ENCODE peak calls at places on chromosome 14, in four cellular contexts. One of them, this sample, is unnamed.

GRCh38 chr14:38108681-38109080 is 99.0 kb upstream of the SSTR1 start:
- DNase-seq in HepG2: no peak
- DNase-seq in HCT116: no peak
- DNase-seq in K562: no peak
- DNase-seq in this sample: no peak

GRCh38 chr14:52730708-52731111 is 744 bp downstream of the STYX start:
- DNase-seq in HepG2: no peak
- DNase-seq in HCT116: no peak
- DNase-seq in K562: no peak
- DNase-seq in this sample: no peak

GRCh38 chr14:70282666-70283065 is 76.8 kb downstream of the COX16 start:
- DNase-seq in HepG2: no peak
- DNase-seq in HCT116: no peak
- DNase-seq in K562: no peak
- DNase-seq in this sample: no peak

GRCh38 chr14:90405755-90406154 is 8.9 kb downstream of the CALM1 start:
- DNase-seq in HepG2: no peak
- DNase-seq in HCT116: no peak
- DNase-seq in K562: no peak
- DNase-seq in this sample: no peak

GRCh38 chr14:74905595-74906142 is 17.4 kb downstream of the RPS6KL1 start:
- DNase-seq in HepG2: peak
- DNase-seq in HCT116: peak
- DNase-seq in K562: peak
- DNase-seq in this sample: no peak

GRCh38 chr14:24310666-24311604 is at the start of gene LTB4R:
- DNase-seq in HepG2: no peak
- DNase-seq in HCT116: no peak
- DNase-seq in K562: no peak
- DNase-seq in this sample: no peak

GRCh38 chr14:55107766-55108554 is 21.1 kb upstream of the LGALS3 start:
- DNase-seq in HepG2: peak
- DNase-seq in HCT116: peak
- DNase-seq in K562: peak
- DNase-seq in this sample: no peak

GRCh38 chr14:91207008-91207407 is 37.5 kb downstream of the GPR68 start:
- DNase-seq in HepG2: no peak
- DNase-seq in HCT116: no peak
- DNase-seq in K562: no peak
- DNase-seq in this sample: no peak

GRCh38 chr14:102778616-102779351 is 1.5 kb downstream of the TRAF3 start:
- DNase-seq in HepG2: no peak
- DNase-seq in HCT116: no peak
- DNase-seq in K562: no peak
- DNase-seq in this sample: no peak

GRCh38 chr14:103630364-103631108 is 1.5 kb downstream of the KLC1 start:
- DNase-seq in HepG2: no peak
- DNase-seq in HCT116: no peak
- DNase-seq in K562: no peak
- DNase-seq in this sample: no peak

DNA sequence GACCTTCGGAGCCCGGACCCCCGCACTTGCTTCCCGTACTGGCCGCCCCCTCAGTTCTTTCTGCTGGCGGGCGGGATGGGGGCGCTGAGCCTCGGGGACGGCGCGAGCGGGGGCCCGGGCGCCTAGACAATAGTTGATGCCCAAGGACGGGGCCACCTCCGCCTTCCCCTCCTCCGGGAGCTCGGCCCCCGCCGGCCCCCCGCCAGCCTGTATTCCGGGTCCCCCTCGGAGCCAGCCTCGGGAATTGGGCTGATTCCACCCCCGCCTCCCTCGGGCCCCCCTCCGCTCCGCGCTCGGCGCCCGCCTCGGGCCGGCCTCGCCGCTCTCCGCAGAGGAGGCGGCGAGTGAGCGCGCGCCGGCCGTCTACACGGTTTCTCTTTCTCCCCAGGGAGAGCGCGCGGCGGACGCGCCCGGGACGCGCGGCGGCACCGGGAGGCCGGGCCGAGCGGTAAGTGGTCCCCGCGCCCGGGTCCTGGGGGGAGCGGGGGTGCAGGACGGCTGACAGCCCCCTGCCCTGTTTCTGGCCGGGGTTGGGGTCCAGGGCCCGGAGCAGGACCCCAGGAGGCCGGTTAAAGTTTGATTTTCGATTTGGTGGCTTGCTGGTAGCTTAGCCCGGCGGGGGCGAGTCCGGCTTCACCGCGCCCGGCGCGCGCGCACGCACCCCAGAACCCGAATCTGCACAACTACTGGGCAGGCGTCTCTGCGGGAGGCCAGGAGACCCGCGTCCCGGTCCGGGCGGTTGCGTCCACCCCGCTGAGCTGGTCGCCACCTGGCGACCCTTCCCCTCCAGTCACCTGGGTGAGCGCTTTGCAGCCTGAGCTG is 413.7 kb downstream of the PCNX1 start:
- DNase-seq in HepG2: no peak
- DNase-seq in HCT116: no peak
- DNase-seq in K562: peak
- DNase-seq in this sample: no peak
- TF ChIP-seq CTCF in HepG2: peak
- TF ChIP-seq CTCF in HCT116: no peak
- TF ChIP-seq CTCF in K562: no peak
- TF ChIP-seq CTCF in this sample: no peak

GRCh38 chr14:92513204-92513965 is at the start of gene RIN3:
- DNase-seq in HepG2: peak
- DNase-seq in HCT116: no peak
- DNase-seq in K562: no peak
- DNase-seq in this sample: no peak
- TF ChIP-seq POLR2AphosphoS5 in HepG2: peak
- TF ChIP-seq POLR2AphosphoS5 in HCT116: peak
- TF ChIP-seq POLR2AphosphoS5 in K562: no peak
- TF ChIP-seq POLR2AphosphoS5 in this sample: no peak

DNA sequence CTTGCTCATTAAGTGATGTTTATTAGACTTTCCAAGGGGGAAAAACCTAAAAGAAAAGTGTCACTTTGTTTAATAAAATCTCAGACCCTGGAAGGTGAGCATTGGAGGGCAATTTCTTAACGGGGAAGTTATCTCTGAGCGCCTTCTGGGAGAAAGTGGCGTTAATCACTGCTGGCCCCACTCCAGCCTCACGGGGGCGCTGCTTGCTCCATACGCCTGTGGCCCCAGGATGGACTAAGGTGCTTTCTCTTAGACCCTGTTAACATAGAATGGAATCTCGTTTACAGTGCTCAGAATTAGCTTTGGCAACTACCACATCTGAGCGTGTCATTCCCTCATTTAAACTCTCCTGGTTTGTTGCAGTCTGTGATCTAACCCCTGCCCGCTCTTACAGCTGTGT is 16.4 kb upstream of the PRIMA1 start:
- DNase-seq in HepG2: no peak
- DNase-seq in HCT116: no peak
- DNase-seq in K562: peak
- DNase-seq in this sample: no peak
- TF ChIP-seq TCF7L2 in HepG2: no peak
- TF ChIP-seq TCF7L2 in HCT116: no peak
- TF ChIP-seq TCF7L2 in K562: no peak
- TF ChIP-seq TCF7L2 in this sample: no peak

GRCh38 chr14:31271648-31272047 is 64.1 kb upstream of the HECTD1 start:
- DNase-seq in HepG2: no peak
- DNase-seq in HCT116: no peak
- DNase-seq in K562: no peak
- DNase-seq in this sample: no peak

GRCh38 chr14:31268216-31268615 is 60.6 kb upstream of the HECTD1 start:
- DNase-seq in HepG2: no peak
- DNase-seq in HCT116: no peak
- DNase-seq in K562: no peak
- DNase-seq in this sample: no peak

GRCh38 chr14:31266437-31267331 is 59.1 kb upstream of the HECTD1 start:
- DNase-seq in HepG2: no peak
- DNase-seq in HCT116: no peak
- DNase-seq in K562: no peak
- DNase-seq in this sample: no peak

GRCh38 chr14:31270196-31270772 is 62.7 kb upstream of the HECTD1 start:
- DNase-seq in HepG2: peak
- DNase-seq in HCT116: no peak
- DNase-seq in K562: peak
- DNase-seq in this sample: no peak

DNA sequence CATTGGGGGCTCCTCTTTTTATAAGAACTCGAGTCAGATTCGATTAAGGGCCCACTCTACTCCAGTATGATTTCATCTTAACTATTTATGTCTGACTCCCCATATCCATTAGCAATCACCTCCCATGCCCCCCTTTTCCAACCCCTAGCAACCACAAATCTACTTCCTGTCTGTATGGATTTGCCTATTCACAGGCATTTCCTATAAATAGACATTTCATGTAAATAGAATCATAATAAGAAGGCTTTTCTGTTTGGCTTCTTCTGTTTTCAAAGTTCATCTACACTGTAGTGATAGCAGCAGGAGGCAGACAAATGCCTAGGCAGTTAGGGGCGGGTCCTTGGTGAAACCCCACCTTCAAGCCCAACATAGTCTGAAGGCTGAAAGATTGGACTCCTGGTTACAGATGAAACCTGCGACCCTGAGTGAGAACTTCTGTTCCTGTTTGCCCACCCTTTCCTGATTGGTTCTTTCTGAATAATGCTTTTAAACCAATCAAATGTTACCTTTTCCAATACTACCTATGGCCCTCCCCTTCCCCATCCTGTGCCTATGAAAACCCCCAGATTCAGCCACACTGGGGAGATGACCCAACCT is 62.1 kb upstream of the HECTD1 start:
- DNase-seq in HepG2: no peak
- DNase-seq in HCT116: no peak
- DNase-seq in K562: no peak
- DNase-seq in this sample: no peak
- TF ChIP-seq CTCF in HepG2: no peak
- TF ChIP-seq CTCF in HCT116: no peak
- TF ChIP-seq CTCF in K562: no peak
- TF ChIP-seq CTCF in this sample: no peak

GRCh38 chr14:68165274-68165843 is 345.8 kb downstream of the RAD51B start:
- DNase-seq in HepG2: no peak
- DNase-seq in HCT116: no peak
- DNase-seq in K562: no peak
- DNase-seq in this sample: no peak
- TF ChIP-seq POLR2AphosphoS5 in HepG2: no peak
- TF ChIP-seq POLR2AphosphoS5 in HCT116: no peak
- TF ChIP-seq POLR2AphosphoS5 in K562: no peak
- TF ChIP-seq POLR2AphosphoS5 in this sample: no peak

DNA sequence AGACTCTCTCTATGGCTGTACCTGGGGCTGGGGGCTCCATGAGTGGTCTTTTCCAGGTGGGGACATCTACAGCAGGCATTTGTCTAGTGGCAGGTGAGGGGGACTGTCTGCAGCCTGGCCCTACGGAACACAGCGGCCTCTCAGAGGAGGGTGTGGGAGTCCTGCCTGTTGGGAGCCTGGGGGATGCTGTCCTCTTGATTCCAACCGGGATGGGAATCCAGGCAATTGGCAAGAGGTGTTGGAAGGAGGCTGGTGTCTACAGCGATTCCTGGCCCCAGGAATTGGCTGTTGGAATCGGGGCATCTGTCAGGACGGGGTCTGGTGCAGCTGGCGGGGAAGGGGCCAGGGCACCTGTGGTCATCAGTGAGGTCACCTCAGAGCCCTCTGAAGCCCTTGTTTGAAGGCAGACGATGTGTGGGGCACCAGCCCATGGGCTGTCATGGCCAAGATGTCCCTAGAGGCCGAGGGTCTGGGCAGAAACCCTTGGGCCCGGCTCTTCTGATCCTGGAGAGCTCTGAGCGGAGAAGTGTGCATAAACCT is 386.3 kb downstream of the TMEM121 start:
- DNase-seq in HepG2: no peak
- DNase-seq in HCT116: no peak
- DNase-seq in K562: no peak
- DNase-seq in this sample: no peak
- TF ChIP-seq TCF7L2 in HepG2: no peak
- TF ChIP-seq TCF7L2 in HCT116: no peak
- TF ChIP-seq TCF7L2 in K562: no peak
- TF ChIP-seq TCF7L2 in this sample: no peak

GRCh38 chr14:63632932-63633514 is 8.6 kb downstream of the WDR89 start:
- DNase-seq in HepG2: peak
- DNase-seq in HCT116: peak
- DNase-seq in K562: no peak
- DNase-seq in this sample: no peak
- TF ChIP-seq CTCF in HepG2: peak
- TF ChIP-seq CTCF in HCT116: peak
- TF ChIP-seq CTCF in K562: peak
- TF ChIP-seq CTCF in this sample: peak

DNA sequence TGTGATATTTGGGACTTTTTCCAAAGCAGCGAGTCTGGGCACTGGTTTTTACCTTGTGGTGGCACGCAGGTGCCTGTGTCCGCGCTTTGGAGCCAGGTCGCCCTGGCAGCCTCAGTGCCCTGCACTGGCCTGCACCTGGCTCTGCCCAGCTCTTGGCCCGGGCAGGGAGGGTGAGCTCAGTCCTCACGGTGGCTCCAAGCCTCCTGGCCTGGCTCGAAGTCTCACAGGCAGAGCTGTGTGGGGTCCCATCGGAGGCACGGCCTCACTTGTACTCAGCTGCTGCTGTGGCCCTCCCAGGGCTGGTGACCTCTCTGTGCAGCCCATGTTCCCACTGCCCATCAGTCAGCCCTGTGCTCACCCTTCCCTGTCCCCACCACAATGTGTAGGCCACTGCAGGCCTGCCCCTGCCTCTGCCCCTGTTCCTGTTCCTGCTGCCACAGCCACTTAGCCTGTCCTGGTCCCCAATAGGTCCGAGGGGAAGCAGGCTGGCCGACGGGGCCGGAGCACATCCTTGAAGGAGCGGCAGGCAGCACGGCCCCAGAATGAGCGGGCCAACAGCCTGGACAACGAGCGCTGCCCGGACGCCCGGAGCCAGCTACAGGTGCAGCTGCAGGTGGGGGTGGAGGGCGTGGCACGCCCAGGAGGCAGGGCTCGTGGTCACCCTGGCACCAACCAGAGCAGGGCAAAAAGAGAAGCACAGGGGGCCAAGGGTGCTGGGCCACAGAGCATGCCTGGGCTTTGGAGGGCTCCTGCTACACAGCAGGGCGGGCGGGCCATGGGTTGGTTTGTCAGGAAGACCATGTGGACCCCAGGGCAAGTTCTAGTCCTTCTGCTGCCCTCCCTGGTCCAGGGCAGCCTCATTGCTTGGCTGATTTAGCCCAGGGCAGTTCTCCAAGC is 16.6 kb upstream of the TEX22 start:
- DNase-seq in HepG2: no peak
- DNase-seq in HCT116: no peak
- DNase-seq in K562: no peak
- DNase-seq in this sample: no peak
- TF ChIP-seq POLR2AphosphoS5 in HepG2: no peak
- TF ChIP-seq POLR2AphosphoS5 in HCT116: no peak
- TF ChIP-seq POLR2AphosphoS5 in K562: no peak
- TF ChIP-seq POLR2AphosphoS5 in this sample: no peak

GRCh38 chr14:21133896-21134295 is 22.0 kb downstream of the OR5AU1 start:
- DNase-seq in HepG2: no peak
- DNase-seq in HCT116: no peak
- DNase-seq in K562: no peak
- DNase-seq in this sample: no peak

GRCh38 chr14:21136024-21136423 is 19.8 kb downstream of the OR5AU1 start:
- DNase-seq in HepG2: peak
- DNase-seq in HCT116: peak
- DNase-seq in K562: peak
- DNase-seq in this sample: no peak
- TF ChIP-seq TCF7L2 in HepG2: no peak
- TF ChIP-seq TCF7L2 in HCT116: no peak
- TF ChIP-seq TCF7L2 in K562: no peak
- TF ChIP-seq TCF7L2 in this sample: no peak

This sample was measured in Panc1.